ENCODE peak calls at places on chromosomes 1 and 21, in nine cellular contexts. C is heart left ventricle, D is A549, E is tibial nerve, S is HCT116, U is endothelial cell of umbilical vein, H is transverse colon, T is stomach, Z is lower leg skin. P is an unnamed sample.

GRCh38 chr1:99963041-99963795 is 6.6 kb upstream of the SLC35A3 start:
- DNase-seq in D (no peak), E (no peak), H (no peak), S (no peak), T (no peak), U (peak), C (no peak), Z (no peak), P (no peak)

GRCh38 chr1:67558449-67559193 is 126.4 kb upstream of the GADD45A start:
- DNase-seq in H (no peak), U (no peak), D (no peak), E (no peak), S (no peak), Z (peak), C (no peak), T (no peak), P (no peak)

GRCh38 chr1:59697138-59697811 is 117.5 kb upstream of the HOOK1 start:
- DNase-seq in H (no peak), S (no peak), U (peak), E (no peak), T (no peak), D (no peak), Z (no peak), C (no peak), P (no peak)

GRCh38 chr1:78004719-78005346 is at the start of gene DNAJB4:
- DNase-seq in Z (peak), E (peak), D (peak), C (peak), U (peak), H (peak), T (peak), S (peak), P (peak)

GRCh38 chr1:3060601-3061551 is 8.1 kb upstream of the PRDM16 start:
- DNase-seq in Z (no peak), D (no peak), U (no peak), H (no peak), S (no peak), E (no peak), T (peak), C (no peak), P (peak)

GRCh38 chr1:155078496-155079209 is at the start of gene EFNA3:
- DNase-seq in T (peak), C (peak), U (peak), H (peak), S (no peak), D (peak), E (peak), Z (peak), P (peak)

GRCh38 chr1:218444173-218444572 is 99.0 kb downstream of the TGFB2 start:
- DNase-seq in Z (no peak), D (no peak), U (no peak), H (no peak), C (no peak), S (no peak), E (no peak), T (no peak), P (no peak)

GRCh38 chr1:61506231-61506630 is 218.7 kb downstream of the TM2D1 start:
- DNase-seq in D (no peak), T (no peak), E (no peak), H (no peak), C (no peak), U (no peak), Z (no peak), S (no peak), P (no peak)

GRCh38 chr1:155940531-155940992 is 876 bp upstream of the RXFP4 start:
- DNase-seq in C (peak), T (peak), D (no peak), H (peak), U (peak), Z (no peak), E (no peak), S (no peak), P (no peak)

GRCh38 chr1:172383541-172383940 is 36.9 kb upstream of the C1orf105 start:
- DNase-seq in T (no peak), S (no peak), C (no peak), D (no peak), H (no peak), U (peak), Z (no peak), E (no peak), P (no peak)

GRCh38 chr1:100578201-100578600 is 40.3 kb downstream of the GPR88 start:
- DNase-seq in T (no peak), S (no peak), D (no peak), E (no peak), H (no peak), Z (no peak), U (no peak), C (no peak), P (no peak)

GRCh38 chr1:153567621-153568366 is 2.1 kb upstream of the S100A2 start:
- DNase-seq in U (peak), H (no peak), D (peak), C (no peak), E (no peak), S (peak), Z (no peak), T (no peak), P (no peak)

GRCh38 chr1:227805606-227806197 is 9.8 kb upstream of the PRSS38 start:
- DNase-seq in Z (no peak), T (no peak), D (peak), C (no peak), E (no peak), H (no peak), S (peak), U (no peak), P (no peak)

GRCh38 chr21:36543924-36544323 is 64.0 kb upstream of the CLDN14 start:
- DNase-seq in U (no peak), C (no peak), S (no peak), Z (no peak), T (no peak), E (no peak), H (no peak), D (no peak), P (no peak)

GRCh38 chr1:187264995-187265602 is 436.4 kb downstream of the PLA2G4A start:
- DNase-seq in S (peak), T (no peak), C (no peak), H (no peak), U (peak), E (no peak), Z (no peak), D (peak), P (no peak)

GRCh38 chr1:91830242-91831131 is 55.5 kb downstream of the TGFBR3 start:
- DNase-seq in S (no peak), H (peak), D (peak), E (peak), Z (no peak), T (no peak), U (peak), C (peak), P (no peak)

GRCh38 chr1:220983877-220984635 is 104.8 kb downstream of the HLX start:
- DNase-seq in C (no peak), T (no peak), E (no peak), Z (no peak), U (no peak), H (no peak), D (no peak), S (peak), P (no peak)

GRCh38 chr1:230772457-230773395 is 25.5 kb downstream of the CAPN9 start:
- DNase-seq in T (peak), S (no peak), Z (no peak), E (no peak), H (no peak), U (no peak), C (peak), D (peak), P (no peak)

GRCh38 chr1:3817821-3818597 is 21.7 kb upstream of the LRRC47 start:
- DNase-seq in D (no peak), T (no peak), H (no peak), S (no peak), C (no peak), Z (no peak), U (no peak), E (no peak), P (no peak)

GRCh38 chr1:226640288-226640687 is 91.7 kb downstream of the STUM start:
- DNase-seq in T (no peak), H (no peak), D (no peak), Z (no peak), C (peak), U (no peak), E (no peak), S (no peak), P (no peak)

GRCh38 chr1:245292141-245292540 is 137.4 kb downstream of the KIF26B start:
- DNase-seq in E (no peak), T (no peak), Z (no peak), H (no peak), D (no peak), U (no peak), C (no peak), S (no peak), P (no peak)

GRCh38 chr1:52141513-52142219 is at the start of gene ZFYVE9:
- DNase-seq in H (peak), U (peak), C (peak), D (peak), Z (peak), E (peak), S (no peak), T (peak), P (peak)
- TF ChIP-seq POLR2A in H (no peak), U (peak), C (peak), D (peak), Z (no peak), E (no peak), S (peak), T (no peak), P (no peak)

GRCh38 chr1:19032701-19033515 is 76.4 kb upstream of the IFFO2 start:
- DNase-seq in S (no peak), D (no peak), Z (no peak), U (no peak), H (peak), E (no peak), T (no peak), C (no peak), P (no peak)
- TF ChIP-seq POLR2A in S (no peak), D (no peak), Z (no peak), U (no peak), H (no peak), E (no peak), T (no peak), C (no peak), P (no peak)

DNA sequence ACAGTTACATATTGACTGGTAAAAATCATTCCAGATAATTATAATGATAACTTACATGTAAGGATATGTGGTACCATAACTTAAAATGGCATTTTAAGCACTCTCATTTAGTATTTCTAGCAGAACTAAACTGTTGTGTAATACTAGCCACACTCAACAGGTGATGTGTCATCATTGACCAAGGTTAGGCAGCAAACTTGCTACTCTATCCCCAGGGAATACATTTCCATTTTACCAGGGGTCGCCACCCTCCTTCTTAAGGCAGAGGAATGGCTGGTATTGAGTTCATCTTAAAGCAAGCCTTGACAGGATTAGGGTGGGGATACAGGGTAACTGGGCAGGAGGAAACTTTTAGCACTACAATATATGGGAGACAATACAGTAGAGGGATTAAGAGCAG is 259.8 kb upstream of the CAMK1G start:
- DNase-seq in H (no peak), D (no peak), C (no peak), T (no peak), E (no peak), Z (no peak), S (no peak), U (no peak), P (no peak)
- TF ChIP-seq POLR2A in H (no peak), D (no peak), C (no peak), T (no peak), E (no peak), Z (no peak), S (no peak), U (no peak), P (no peak)

GRCh38 chr21:46319192-46319591 is 4.5 kb downstream of the C21orf58 start:
- DNase-seq in T (no peak), Z (no peak), S (no peak), C (no peak), E (no peak), U (no peak), H (no peak), D (no peak), P (no peak)
- TF ChIP-seq POLR2A in T (no peak), Z (no peak), S (no peak), C (no peak), E (no peak), U (no peak), H (no peak), D (no peak), P (no peak)

GRCh38 chr21:41167348-41168342 is at the start of gene BACE2:
- DNase-seq in H (peak), U (peak), D (peak), Z (peak), T (peak), C (peak), E (peak), S (no peak), P (peak)
- TF ChIP-seq POLR2A in H (peak), U (no peak), D (no peak), Z (peak), T (no peak), C (peak), E (peak), S (no peak), P (no peak)

P was measured in GM12891.